ENCODE peak calls at places on chromosomes 2 and 18, in five cellular contexts. A is NCI-H524; C is CD8-positive, alpha-beta T cell; I is NCI-H1105 treated with DMSO at 0.1 percent for 48 hours; J is activated CD4-positive, alpha-beta T cell treated with anti-CD3 and anti-CD28 coated beads, Interleukin-2, amount 50 U/mL, for 1 hour. S is an unnamed sample.

GRCh38 chr18:54284967-54285785 is 15.9 kb downstream of the POLI start:
- DNase-seq in I (no peak), A (no peak), C (no peak), J (peak; percentile 32), S (peak; percentile 97)

GRCh38 chr2:58967736-58968135 is 726.6 kb upstream of the FANCL start:
- DNase-seq in J (no peak), A (peak; percentile 6), C (no peak), I (no peak), S (no peak)

GRCh38 chr2:9002637-9003365 is 683 bp downstream of the MBOAT2 start:
- DNase-seq in I (peak; percentile 29), J (peak; percentile 6), A (peak; percentile 52), C (peak; percentile 11), S (no peak)

GRCh38 chr2:84942964-84943421 is 28.0 kb upstream of the KCMF1 start:
- DNase-seq in J (no peak), C (no peak), I (no peak), A (no peak), S (peak; percentile 93)

GRCh38 chr2:143397886-143398614 is 268.8 kb downstream of the ARHGAP15 start:
- DNase-seq in A (peak; percentile 18), I (no peak), C (no peak), J (no peak), S (no peak)

GRCh38 chr2:106782658-106783057 is 103.3 kb downstream of the ST6GAL2 start:
- DNase-seq in J (no peak), C (no peak), A (no peak), I (no peak), S (no peak)

GRCh38 chr2:236252521-236252920 is 11.7 kb downstream of the ASB18 start:
- DNase-seq in I (no peak), C (no peak), A (no peak), J (no peak), S (no peak)

GRCh38 chr18:50986360-50987087 is 18.7 kb downstream of the ELAC1 start:
- DNase-seq in I (no peak), A (peak; percentile 58), C (no peak), J (no peak), S (no peak)

GRCh38 chr2:113910110-113910717 is 20.3 kb downstream of the ACTR3 start:
- DNase-seq in A (no peak), I (no peak), C (peak; percentile 67), J (peak; percentile 58), S (no peak)

GRCh38 chr2:30039101-30039500 is 107.7 kb upstream of the YPEL5 start:
- DNase-seq in A (no peak), I (no peak), J (no peak), C (no peak), S (no peak)

GRCh38 chr2:88637464-88637863 is 10.2 kb upstream of the EIF2AK3 start:
- DNase-seq in A (no peak), C (no peak), J (no peak), I (no peak), S (no peak)

GRCh38 chr2:45922577-45922988 is 271.1 kb downstream of the PRKCE start:
- DNase-seq in A (peak; percentile 98), J (no peak), I (peak; percentile 31), C (no peak), S (no peak)

GRCh38 chr18:24470022-24470618 is 9.7 kb downstream of the HRH4 start:
- DNase-seq in J (no peak), C (no peak), I (no peak), A (no peak), S (no peak)